ENCODE peak calls at places on chromosomes 4 and X, in six cellular contexts. One of them, this sample, is unnamed. For H3K36me3 and H3K4me1, the result is how much of the 10 kb centered on the place peaks cover.

GRCh38 chr4:5710065-5710961 is 688 bp upstream of the EVC start:
- DNase-seq in K562: no peak
- DNase-seq in OCI-LY7: no peak
- DNase-seq in stomach: no peak
- DNase-seq in neural progenitor cell: peak
- DNase-seq in ovary: no peak
- DNase-seq in this sample: no peak

GRCh38 chr4:147285751-147286150 is 195.1 kb upstream of the EDNRA start:
- DNase-seq in K562: no peak
- DNase-seq in OCI-LY7: no peak
- DNase-seq in stomach: no peak
- DNase-seq in neural progenitor cell: no peak
- DNase-seq in ovary: no peak
- DNase-seq in this sample: no peak

GRCh38 chr4:98879515-98879914 is 49.4 kb downstream of the EIF4E start:
- DNase-seq in K562: no peak
- DNase-seq in OCI-LY7: no peak
- DNase-seq in stomach: no peak
- DNase-seq in neural progenitor cell: no peak
- DNase-seq in ovary: no peak
- DNase-seq in this sample: no peak

GRCh38 chr4:142615324-142615665 is 230.8 kb downstream of the INPP4B start:
- DNase-seq in K562: no peak
- DNase-seq in OCI-LY7: no peak
- DNase-seq in stomach: no peak
- DNase-seq in neural progenitor cell: no peak
- DNase-seq in ovary: no peak
- DNase-seq in this sample: no peak

GRCh38 chrX:22340022-22340616 is 67.4 kb downstream of the CBLL2 start:
- DNase-seq in K562: no peak
- DNase-seq in OCI-LY7: no peak
- DNase-seq in stomach: no peak
- DNase-seq in neural progenitor cell: no peak
- DNase-seq in ovary: no peak
- DNase-seq in this sample: no peak

GRCh38 chrX:11481035-11481434 is 184.7 kb downstream of the ARHGAP6 start:
- DNase-seq in K562: no peak
- DNase-seq in OCI-LY7: no peak
- DNase-seq in stomach: no peak
- DNase-seq in neural progenitor cell: no peak
- DNase-seq in ovary: no peak
- DNase-seq in this sample: no peak

GRCh38 chr4:87657525-87657924 is 7.4 kb downstream of the DMP1 start:
- DNase-seq in K562: no peak
- DNase-seq in OCI-LY7: no peak
- DNase-seq in stomach: no peak
- DNase-seq in neural progenitor cell: no peak
- DNase-seq in ovary: no peak
- DNase-seq in this sample: no peak

GRCh38 chr4:56575820-56576429 is 70.3 kb downstream of the ARL9 start:
- DNase-seq in K562: no peak
- DNase-seq in OCI-LY7: peak
- DNase-seq in stomach: no peak
- DNase-seq in neural progenitor cell: peak
- DNase-seq in ovary: no peak
- DNase-seq in this sample: no peak

GRCh38 chr4:47373729-47374128 is 89.8 kb downstream of the COMMD8 start:
- DNase-seq in K562: no peak
- DNase-seq in OCI-LY7: no peak
- DNase-seq in stomach: no peak
- DNase-seq in neural progenitor cell: no peak
- DNase-seq in ovary: no peak
- DNase-seq in this sample: no peak

GRCh38 chrX:109347618-109348017 is 134.3 kb downstream of the GUCY2F start:
- DNase-seq in K562: no peak
- DNase-seq in OCI-LY7: no peak
- DNase-seq in stomach: no peak
- DNase-seq in neural progenitor cell: no peak
- DNase-seq in ovary: no peak
- DNase-seq in this sample: no peak

GRCh38 chr4:181796502-181796901 is 446.7 kb upstream of the TENM3 start:
- DNase-seq in K562: no peak
- DNase-seq in OCI-LY7: no peak
- DNase-seq in stomach: no peak
- DNase-seq in neural progenitor cell: no peak
- DNase-seq in ovary: no peak
- DNase-seq in this sample: no peak

GRCh38 chrX:26649534-26649933 is 433.6 kb downstream of the MAGEB5 start:
- DNase-seq in K562: peak
- DNase-seq in OCI-LY7: peak
- DNase-seq in stomach: no peak
- DNase-seq in neural progenitor cell: peak
- DNase-seq in ovary: no peak
- DNase-seq in this sample: no peak

GRCh38 chr4:118813561-118813960 is 22.4 kb downstream of the SEC24D start:
- DNase-seq in K562: no peak
- DNase-seq in OCI-LY7: no peak
- DNase-seq in stomach: no peak
- DNase-seq in neural progenitor cell: no peak
- DNase-seq in ovary: no peak
- DNase-seq in this sample: no peak

GRCh38 chr4:118814901-118815300 is 21.0 kb downstream of the SEC24D start:
- DNase-seq in K562: no peak
- DNase-seq in OCI-LY7: no peak
- DNase-seq in stomach: no peak
- DNase-seq in neural progenitor cell: no peak
- DNase-seq in ovary: no peak
- DNase-seq in this sample: no peak

GRCh38 chr4:118816538-118817177 is 19.3 kb downstream of the SEC24D start:
- DNase-seq in K562: no peak
- DNase-seq in OCI-LY7: no peak
- DNase-seq in stomach: no peak
- DNase-seq in neural progenitor cell: no peak
- DNase-seq in ovary: no peak
- DNase-seq in this sample: no peak

GRCh38 chr4:118811832-118812231 is 24.1 kb downstream of the SEC24D start:
- DNase-seq in K562: no peak
- DNase-seq in OCI-LY7: no peak
- DNase-seq in stomach: no peak
- DNase-seq in neural progenitor cell: no peak
- DNase-seq in ovary: no peak
- DNase-seq in this sample: no peak

DNA sequence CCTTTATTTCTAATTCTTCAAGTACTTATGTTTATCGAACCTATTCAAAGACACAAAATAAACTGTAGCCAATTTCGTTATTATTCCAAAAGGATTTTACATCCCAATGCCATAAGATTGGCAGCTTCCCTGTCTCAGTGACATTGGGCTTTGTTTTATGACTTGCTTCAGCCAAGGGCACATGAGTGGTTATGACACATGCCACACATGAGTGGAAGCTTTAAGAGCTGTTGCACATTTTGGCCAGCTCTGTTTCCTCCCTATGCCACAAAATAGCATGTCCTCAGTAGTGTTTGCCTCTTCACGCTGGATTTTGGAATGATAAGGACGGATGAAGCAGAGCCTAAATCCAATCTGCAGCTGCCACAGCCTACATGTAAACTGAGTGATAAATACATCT is 21.9 kb downstream of the SEC24D start:
- DNase-seq in K562: no peak
- DNase-seq in OCI-LY7: no peak
- DNase-seq in stomach: no peak
- DNase-seq in neural progenitor cell: no peak
- DNase-seq in ovary: no peak
- DNase-seq in this sample: no peak
- H3K36me3 ChIP-seq in K562: half or more
- H3K36me3 ChIP-seq in OCI-LY7: half or more
- H3K36me3 ChIP-seq in stomach: under half
- H3K36me3 ChIP-seq in neural progenitor cell: under half
- H3K36me3 ChIP-seq in ovary: under half
- H3K36me3 ChIP-seq in this sample: under half

GRCh38 chrX:13721371-13721770 is 13.0 kb downstream of the TRAPPC2 start:
- DNase-seq in K562: no peak
- DNase-seq in OCI-LY7: no peak
- DNase-seq in stomach: no peak
- DNase-seq in neural progenitor cell: no peak
- DNase-seq in ovary: no peak
- DNase-seq in this sample: no peak
- H3K27ac ChIP-seq in K562: no peak
- H3K27ac ChIP-seq in OCI-LY7: peak
- H3K27ac ChIP-seq in stomach: peak
- H3K27ac ChIP-seq in neural progenitor cell: no peak
- H3K27ac ChIP-seq in ovary: peak
- H3K27ac ChIP-seq in this sample: no peak

GRCh38 chr4:158808399-158808798 is 39.6 kb downstream of the FNIP2 start:
- DNase-seq in K562: no peak
- DNase-seq in OCI-LY7: no peak
- DNase-seq in stomach: no peak
- DNase-seq in neural progenitor cell: no peak
- DNase-seq in ovary: no peak
- DNase-seq in this sample: no peak

GRCh38 chr4:158811216-158811540 is 42.4 kb downstream of the FNIP2 start:
- DNase-seq in K562: no peak
- DNase-seq in OCI-LY7: no peak
- DNase-seq in stomach: no peak
- DNase-seq in neural progenitor cell: no peak
- DNase-seq in ovary: no peak
- DNase-seq in this sample: no peak

GRCh38 chr4:158811704-158812103 is 42.9 kb downstream of the FNIP2 start:
- DNase-seq in K562: no peak
- DNase-seq in OCI-LY7: peak
- DNase-seq in stomach: peak
- DNase-seq in neural progenitor cell: no peak
- DNase-seq in ovary: no peak
- DNase-seq in this sample: no peak

GRCh38 chr4:158810487-158811215 is 41.8 kb downstream of the FNIP2 start:
- DNase-seq in K562: no peak
- DNase-seq in OCI-LY7: no peak
- DNase-seq in stomach: peak
- DNase-seq in neural progenitor cell: peak
- DNase-seq in ovary: peak
- DNase-seq in this sample: peak

DNA sequence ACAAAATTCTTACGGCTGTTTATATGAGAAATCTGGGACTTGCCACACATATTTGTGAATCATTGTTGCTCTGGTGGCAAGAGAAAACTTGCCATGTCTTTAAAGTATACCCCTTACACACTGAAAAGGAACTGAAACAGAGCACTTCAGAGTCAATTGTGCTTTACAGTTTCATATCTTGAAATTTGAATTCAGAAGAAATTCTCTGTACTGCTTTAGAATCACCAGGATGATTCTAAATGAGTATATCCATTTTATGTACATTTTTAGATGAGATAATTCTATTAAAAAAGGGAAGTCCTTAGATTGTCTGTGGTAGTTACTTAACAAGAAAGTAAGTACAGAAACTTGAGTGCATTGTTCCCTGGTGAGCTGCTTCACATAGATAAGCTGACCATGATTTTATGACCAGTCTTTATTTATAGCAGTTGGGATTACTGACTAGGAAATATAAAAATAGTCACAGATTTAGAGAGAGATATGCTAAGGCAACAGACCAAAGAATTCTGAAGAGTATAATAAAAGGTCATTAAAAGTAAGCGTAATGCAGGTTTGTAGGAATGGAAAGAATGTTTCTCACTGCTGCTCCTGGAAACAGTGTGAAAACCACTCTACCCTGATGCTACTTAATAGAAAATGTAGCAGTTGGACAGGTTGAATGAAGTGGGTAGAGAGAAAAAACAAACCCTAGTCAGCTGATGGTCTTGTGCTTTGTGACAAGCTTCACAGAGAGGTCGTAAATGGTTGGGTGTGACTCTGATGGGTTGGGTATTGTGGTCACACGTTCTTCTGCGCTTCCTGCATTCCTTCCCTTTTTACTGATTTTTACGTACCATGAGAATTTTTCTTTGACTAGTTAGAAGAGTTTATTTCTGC is 41.0 kb downstream of the FNIP2 start:
- DNase-seq in K562: no peak
- DNase-seq in OCI-LY7: peak
- DNase-seq in stomach: no peak
- DNase-seq in neural progenitor cell: no peak
- DNase-seq in ovary: no peak
- DNase-seq in this sample: no peak
- H3K4me1 ChIP-seq in K562: under half
- H3K4me1 ChIP-seq in OCI-LY7: under half
- H3K4me1 ChIP-seq in stomach: half or more
- H3K4me1 ChIP-seq in neural progenitor cell: under half
- H3K4me1 ChIP-seq in ovary: under half
- H3K4me1 ChIP-seq in this sample: under half

GRCh38 chrX:48703228-48703627 is 6.7 kb downstream of the SUV39H1 start:
- DNase-seq in K562: no peak
- DNase-seq in OCI-LY7: no peak
- DNase-seq in stomach: no peak
- DNase-seq in neural progenitor cell: no peak
- DNase-seq in ovary: no peak
- DNase-seq in this sample: no peak

GRCh38 chrX:48702032-48702431 is 5.5 kb downstream of the SUV39H1 start:
- DNase-seq in K562: peak
- DNase-seq in OCI-LY7: no peak
- DNase-seq in stomach: no peak
- DNase-seq in neural progenitor cell: no peak
- DNase-seq in ovary: no peak
- DNase-seq in this sample: no peak

GRCh38 chrX:48702716-48703115 is 6.2 kb downstream of the SUV39H1 start:
- DNase-seq in K562: no peak
- DNase-seq in OCI-LY7: no peak
- DNase-seq in stomach: no peak
- DNase-seq in neural progenitor cell: no peak
- DNase-seq in ovary: no peak
- DNase-seq in this sample: no peak

GRCh38 chrX:48705876-48706275 is 9.3 kb downstream of the SUV39H1 start:
- DNase-seq in K562: no peak
- DNase-seq in OCI-LY7: no peak
- DNase-seq in stomach: no peak
- DNase-seq in neural progenitor cell: no peak
- DNase-seq in ovary: no peak
- DNase-seq in this sample: no peak

DNA sequence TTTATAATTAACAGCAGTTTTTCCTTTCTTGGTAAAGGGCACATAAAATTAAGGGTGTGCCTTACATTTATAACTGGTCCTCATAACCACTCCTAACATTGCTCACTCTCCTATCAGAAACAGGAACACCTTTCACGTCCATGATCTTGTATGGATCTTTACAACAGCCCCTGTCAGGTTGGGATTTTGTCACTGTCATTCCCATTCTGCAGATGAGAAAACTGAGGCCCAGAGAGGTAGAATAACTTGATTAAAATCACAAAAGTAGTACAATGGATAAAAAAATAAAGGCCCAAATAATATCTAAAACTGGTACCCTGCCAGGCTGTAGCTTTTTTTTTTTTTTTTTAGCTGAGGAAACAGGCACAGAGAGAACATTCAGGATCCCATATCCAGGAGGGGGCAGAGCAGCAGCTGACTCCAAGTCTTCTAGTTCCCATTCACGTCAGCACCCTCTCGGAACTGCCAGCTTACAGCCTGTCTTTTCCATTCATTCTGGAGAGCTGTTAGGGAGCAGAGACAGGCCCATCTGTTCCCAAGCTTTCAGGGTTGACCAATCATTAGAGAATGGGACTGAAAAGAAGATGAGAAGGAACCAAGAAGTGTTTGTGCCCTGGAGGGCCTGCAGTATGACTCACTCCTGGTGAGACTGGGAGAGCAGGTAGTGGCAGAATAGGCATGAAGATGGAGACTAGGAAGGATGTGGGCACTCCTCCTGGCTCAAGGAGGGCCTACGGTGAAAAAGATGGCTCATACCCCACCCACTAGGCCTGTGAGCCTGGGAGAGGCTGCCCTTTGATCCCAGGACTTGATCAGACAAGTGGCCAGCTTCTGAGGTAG is 7.3 kb downstream of the SUV39H1 start:
- DNase-seq in K562: no peak
- DNase-seq in OCI-LY7: no peak
- DNase-seq in stomach: no peak
- DNase-seq in neural progenitor cell: no peak
- DNase-seq in ovary: no peak
- DNase-seq in this sample: no peak
- H3K36me3 ChIP-seq in K562: half or more
- H3K36me3 ChIP-seq in OCI-LY7: half or more
- H3K36me3 ChIP-seq in stomach: under half
- H3K36me3 ChIP-seq in neural progenitor cell: under half
- H3K36me3 ChIP-seq in ovary: under half
- H3K36me3 ChIP-seq in this sample: under half

This sample was measured in ascending aorta.